ENCODE peak calls at places on chromosomes 12 and 14, in eight cellular contexts. F, E, D, P, Y, R, S and I are unnamed samples.

GRCh38 chr12:47824629-47825028 is 4.9 kb upstream of the HDAC7 start:
- DNase-seq in F (no peak), E (no peak), D (no peak), P (no peak), Y (no peak), R (no peak), S (no peak), I (no peak)

GRCh38 chr12:79617696-79618095 is 73.1 kb downstream of the PAWR start:
- DNase-seq in F (no peak), E (no peak), D (no peak), P (no peak), Y (no peak), R (no peak), S (no peak), I (no peak)

GRCh38 chr12:30763053-30763452 is 8.3 kb upstream of the CAPRIN2 start:
- DNase-seq in F (no peak), E (no peak), D (no peak), P (no peak), Y (no peak), R (no peak), S (no peak), I (no peak)

GRCh38 chr14:24695265-24696241 is 61.6 kb upstream of the GZMB start:
- DNase-seq in F (no peak), E (no peak), D (no peak), P (no peak), Y (no peak), R (no peak), S (no peak), I (no peak)

GRCh38 chr14:64930085-64930843 is 12.3 kb downstream of the GPX2 start:
- DNase-seq in F (no peak), E (no peak), D (no peak), P (no peak), Y (no peak), R (no peak), S (no peak), I (no peak)

GRCh38 chr12:104790296-104791125 is 167.6 kb downstream of the SLC41A2 start:
- DNase-seq in F (no peak), E (peak; percentile 37), D (peak; percentile 56), P (peak; percentile 52), Y (peak; percentile 16), R (no peak), S (peak; percentile 22), I (peak; percentile 13)

GRCh38 chr12:48681738-48682532 is at the start of gene KANSL2:
- DNase-seq in F (peak; percentile 99), E (peak; percentile 97), D (peak; percentile 96), P (peak; percentile 95), Y (peak; percentile 98), R (peak; percentile 99), S (peak; percentile 95), I (peak; percentile 99)

GRCh38 chr12:54376596-54377468 is 7.7 kb downstream of the ZNF385A start:
- DNase-seq in F (no peak), E (peak; percentile 59), D (no peak), P (no peak), Y (no peak), R (no peak), S (no peak), I (no peak)

GRCh38 chr12:81360916-81361315 is 283.0 kb downstream of the ACSS3 start:
- DNase-seq in F (no peak), E (no peak), D (no peak), P (no peak), Y (no peak), R (no peak), S (no peak), I (no peak)

GRCh38 chr12:1360812-1361211 is 233.6 kb downstream of the FBXL14 start:
- DNase-seq in F (no peak), E (no peak), D (no peak), P (no peak), Y (peak; percentile 27), R (no peak), S (no peak), I (peak; percentile 82)

GRCh38 chr14:23602181-23603095 is 23.8 kb upstream of the JPH4 start:
- DNase-seq in F (no peak), E (no peak), D (no peak), P (no peak), Y (no peak), R (no peak), S (no peak), I (no peak)

DNA sequence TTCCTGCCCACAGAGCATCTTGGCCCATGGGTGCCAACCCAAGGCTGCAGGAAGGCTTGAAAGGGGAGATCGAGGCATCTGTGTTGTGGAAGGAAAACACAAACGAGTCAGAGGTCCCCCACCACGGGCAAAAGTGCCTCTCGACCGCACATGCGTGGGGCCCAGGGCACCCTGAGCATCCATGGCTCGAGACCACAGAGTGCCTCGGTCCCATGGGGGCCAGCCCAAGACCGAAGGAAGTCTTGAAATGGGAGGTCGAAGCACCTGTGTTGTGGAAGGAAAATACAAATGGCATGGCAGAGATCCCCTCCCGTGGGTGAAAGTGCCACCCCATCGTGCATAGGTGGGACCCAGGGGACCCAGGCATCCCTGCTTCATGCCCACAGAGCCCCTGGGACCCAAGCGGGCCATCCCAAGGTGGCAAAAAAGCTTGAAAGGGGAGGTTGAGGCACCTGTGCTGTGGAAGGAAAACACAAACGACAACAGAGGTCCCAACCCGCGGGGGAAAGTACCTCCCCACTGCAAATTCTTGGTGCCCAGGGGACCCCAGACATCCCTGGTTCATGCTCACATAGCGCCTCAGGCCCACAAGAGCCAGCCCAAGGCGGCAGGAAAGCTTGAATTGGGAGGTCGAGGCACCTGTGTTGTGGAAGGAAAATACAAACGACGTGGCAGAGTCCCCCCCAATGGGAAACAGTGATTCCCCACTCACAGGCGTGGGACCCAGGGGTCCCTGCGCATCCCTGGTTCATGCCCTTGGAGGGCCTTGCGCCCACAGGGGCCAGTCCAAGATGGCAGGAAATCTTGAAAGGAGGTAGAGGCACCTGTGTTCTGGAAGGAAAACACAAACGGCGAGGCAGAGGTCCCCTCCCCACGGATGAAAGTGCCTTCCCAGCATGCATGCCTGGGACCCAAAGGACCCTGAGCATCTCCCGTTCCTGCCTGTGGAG is 373.0 kb downstream of the ALG10 start:
- DNase-seq in F (peak; percentile 33), E (peak; percentile 3), D (peak; percentile 2), P (no peak), Y (no peak), R (no peak), S (no peak), I (no peak)
- H3K9me3 ChIP-seq in F (peaks cover 5% of the 10 kb centered on the region), E (no peaks in the 10 kb centered on the region), D (no peaks in the 10 kb centered on the region), P (no peaks in the 10 kb centered on the region), Y (no peaks in the 10 kb centered on the region), R (no peaks in the 10 kb centered on the region), S (no peaks in the 10 kb centered on the region), I (no peaks in the 10 kb centered on the region)

GRCh38 chr14:103275000-103275399 is 59.0 kb upstream of the EIF5 start:
- DNase-seq in F (no peak), E (no peak), D (no peak), P (no peak), Y (no peak), R (no peak), S (no peak), I (no peak)

GRCh38 chr14:103273847-103274615 is 60.0 kb upstream of the EIF5 start:
- DNase-seq in F (no peak), E (no peak), D (no peak), P (no peak), Y (no peak), R (no peak), S (no peak), I (no peak)

GRCh38 chr14:103271189-103271588 is 62.8 kb upstream of the EIF5 start:
- DNase-seq in F (no peak), E (no peak), D (no peak), P (no peak), Y (no peak), R (no peak), S (no peak), I (no peak)

DNA sequence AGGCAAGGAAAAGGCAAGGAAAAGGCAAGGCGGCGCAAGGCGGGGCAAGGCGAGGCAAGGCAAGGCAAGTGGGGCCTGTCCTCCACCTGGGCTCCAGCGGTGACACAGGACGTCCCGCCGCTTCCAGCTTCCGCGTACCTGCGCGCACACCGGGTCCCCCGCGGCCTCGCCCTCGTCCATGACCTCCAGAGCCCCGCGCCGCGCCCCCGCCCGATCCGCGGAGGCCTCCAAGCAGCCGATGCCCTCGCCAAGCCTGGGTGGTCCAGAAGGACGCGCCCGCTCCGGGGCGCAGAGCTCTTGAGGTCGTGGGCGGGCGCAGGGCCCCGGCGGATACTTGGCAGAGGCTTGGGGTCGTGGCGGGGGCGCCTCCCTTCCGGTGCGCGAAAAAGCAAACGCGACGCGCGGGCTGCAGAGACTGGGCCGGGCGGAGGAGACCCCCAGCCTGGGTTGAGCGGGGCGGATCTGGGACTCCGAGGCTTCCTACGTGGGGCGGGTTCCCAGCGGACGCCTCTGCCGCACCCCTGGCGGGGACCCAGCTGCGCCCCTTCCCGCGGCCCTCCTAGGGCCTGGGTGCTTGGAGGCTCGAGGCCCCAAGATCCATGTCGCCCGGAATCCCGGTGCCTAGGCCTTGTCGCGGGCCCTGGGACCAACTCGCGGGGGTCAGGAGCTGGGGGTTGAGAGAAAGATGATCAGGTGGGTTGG is 60.7 kb upstream of the EIF5 start:
- DNase-seq in F (no peak), E (no peak), D (no peak), P (no peak), Y (no peak), R (no peak), S (no peak), I (no peak)
- H3K4me3 ChIP-seq in F (no peak overlapping the region), E (peak overlapping the region; percentile 25), D (peak overlapping the region; percentile 52), P (no peak overlapping the region), Y (no peak overlapping the region), R (peak overlapping the region; percentile 17), S (no peak overlapping the region), I (no peak overlapping the region)

DNA sequence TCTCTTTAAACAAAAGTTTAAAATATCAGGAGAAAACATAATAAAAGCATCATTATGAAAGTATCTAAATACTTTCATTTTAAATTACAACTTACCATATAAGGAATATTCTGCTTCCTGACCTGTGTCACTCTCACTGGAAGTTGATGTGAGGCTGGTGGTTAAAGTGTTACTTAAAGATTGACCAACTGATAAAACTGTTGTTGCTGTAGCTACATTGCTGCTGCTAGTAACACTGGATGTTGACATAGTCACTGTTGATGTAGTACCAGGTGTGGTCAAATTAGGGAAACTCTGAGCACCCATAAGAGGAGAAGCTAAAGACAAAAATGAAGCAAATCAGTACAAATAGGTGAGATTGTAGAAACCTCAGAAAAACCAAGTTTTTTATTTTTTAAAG is 79.9 kb downstream of the HECTD1 start:
- DNase-seq in F (no peak), E (no peak), D (no peak), P (peak; percentile 13), Y (no peak), R (no peak), S (no peak), I (no peak)
- H3K36me3 ChIP-seq in F (peaks cover 91% of the 10 kb centered on the region), E (no peaks in the 10 kb centered on the region), D (no peaks in the 10 kb centered on the region), P (peaks cover 27% of the 10 kb centered on the region), Y (peaks cover 8% of the 10 kb centered on the region), R (no peaks in the 10 kb centered on the region), S (peaks cover 30% of the 10 kb centered on the region), I (peaks cover 46% of the 10 kb centered on the region)

GRCh38 chr12:99486277-99486676 is 161.3 kb upstream of the GARIN6 start:
- DNase-seq in F (no peak), E (no peak), D (no peak), P (no peak), Y (no peak), R (no peak), S (no peak), I (no peak)
- H3K9me3 ChIP-seq in F (no peaks in the 10 kb centered on the region), E (no peaks in the 10 kb centered on the region), D (peaks cover 6% of the 10 kb centered on the region), P (no peaks in the 10 kb centered on the region), Y (no peaks in the 10 kb centered on the region), R (no peaks in the 10 kb centered on the region), S (no peaks in the 10 kb centered on the region), I (no peaks in the 10 kb centered on the region)